ENCODE peak calls at places on chromosomes 13 and 19, in nine cellular contexts. One of them, this sample, is unnamed.

GRCh38 chr19:4676955-4677731 is 7.0 kb upstream of the MYDGF start:
- DNase-seq in CD8-positive, alpha-beta T cell: no peak
- DNase-seq in AG04450: no peak
- DNase-seq in heart right ventricle: no peak
- DNase-seq in upper lobe of right lung: no peak
- DNase-seq in IMR-90: peak
- DNase-seq in HL-60: peak
- DNase-seq in tibial artery: no peak
- DNase-seq in CD4-positive, alpha-beta memory T cell: peak
- DNase-seq in this sample: peak

GRCh38 chr13:27362064-27362751 is 62.2 kb upstream of the GTF3A start:
- DNase-seq in IMR-90: peak
- DNase-seq in AG04450: peak
- DNase-seq in HL-60: peak
- DNase-seq in heart right ventricle: peak
- DNase-seq in tibial artery: peak
- DNase-seq in upper lobe of right lung: peak
- DNase-seq in CD8-positive, alpha-beta T cell: peak
- DNase-seq in CD4-positive, alpha-beta memory T cell: peak
- DNase-seq in this sample: peak

GRCh38 chr13:29507356-29507755 is 88.1 kb downstream of the SLC7A1 start:
- DNase-seq in upper lobe of right lung: peak
- DNase-seq in CD4-positive, alpha-beta memory T cell: no peak
- DNase-seq in AG04450: no peak
- DNase-seq in IMR-90: no peak
- DNase-seq in heart right ventricle: no peak
- DNase-seq in tibial artery: no peak
- DNase-seq in CD8-positive, alpha-beta T cell: no peak
- DNase-seq in HL-60: no peak
- DNase-seq in this sample: peak

GRCh38 chr19:5805465-5806132 is 732 bp downstream of the NRTN start:
- DNase-seq in HL-60: peak
- DNase-seq in CD8-positive, alpha-beta T cell: no peak
- DNase-seq in heart right ventricle: peak
- DNase-seq in upper lobe of right lung: peak
- DNase-seq in tibial artery: no peak
- DNase-seq in AG04450: no peak
- DNase-seq in CD4-positive, alpha-beta memory T cell: peak
- DNase-seq in IMR-90: peak
- DNase-seq in this sample: peak

GRCh38 chr13:40388617-40389016 is 277.8 kb downstream of the FOXO1 start:
- DNase-seq in CD8-positive, alpha-beta T cell: peak
- DNase-seq in upper lobe of right lung: no peak
- DNase-seq in AG04450: no peak
- DNase-seq in HL-60: no peak
- DNase-seq in CD4-positive, alpha-beta memory T cell: peak
- DNase-seq in heart right ventricle: no peak
- DNase-seq in IMR-90: peak
- DNase-seq in tibial artery: no peak
- DNase-seq in this sample: peak

GRCh38 chr19:11020982-11021759 is 60.3 kb downstream of the SMARCA4 start:
- DNase-seq in CD4-positive, alpha-beta memory T cell: no peak
- DNase-seq in IMR-90: no peak
- DNase-seq in CD8-positive, alpha-beta T cell: no peak
- DNase-seq in heart right ventricle: no peak
- DNase-seq in AG04450: no peak
- DNase-seq in HL-60: no peak
- DNase-seq in upper lobe of right lung: no peak
- DNase-seq in tibial artery: peak
- DNase-seq in this sample: no peak

GRCh38 chr19:33110201-33110910 is 21.6 kb upstream of the WDR88 start:
- DNase-seq in HL-60: no peak
- DNase-seq in IMR-90: peak
- DNase-seq in upper lobe of right lung: no peak
- DNase-seq in heart right ventricle: no peak
- DNase-seq in tibial artery: no peak
- DNase-seq in CD4-positive, alpha-beta memory T cell: no peak
- DNase-seq in CD8-positive, alpha-beta T cell: no peak
- DNase-seq in AG04450: peak
- DNase-seq in this sample: no peak

GRCh38 chr13:97125051-97125809 is 96.9 kb upstream of the MBNL2 start:
- DNase-seq in tibial artery: no peak
- DNase-seq in CD8-positive, alpha-beta T cell: no peak
- DNase-seq in heart right ventricle: no peak
- DNase-seq in upper lobe of right lung: no peak
- DNase-seq in CD4-positive, alpha-beta memory T cell: no peak
- DNase-seq in HL-60: no peak
- DNase-seq in IMR-90: peak
- DNase-seq in AG04450: no peak
- DNase-seq in this sample: peak

GRCh38 chr19:53182202-53182601 is 11.0 kb downstream of the ZNF665 start:
- DNase-seq in upper lobe of right lung: no peak
- DNase-seq in CD8-positive, alpha-beta T cell: no peak
- DNase-seq in HL-60: no peak
- DNase-seq in AG04450: no peak
- DNase-seq in IMR-90: peak
- DNase-seq in heart right ventricle: no peak
- DNase-seq in CD4-positive, alpha-beta memory T cell: no peak
- DNase-seq in tibial artery: no peak
- DNase-seq in this sample: no peak

GRCh38 chr13:95438297-95438696 is 114.2 kb upstream of the CLDN10 start:
- DNase-seq in CD4-positive, alpha-beta memory T cell: no peak
- DNase-seq in AG04450: no peak
- DNase-seq in HL-60: no peak
- DNase-seq in heart right ventricle: no peak
- DNase-seq in tibial artery: no peak
- DNase-seq in CD8-positive, alpha-beta T cell: no peak
- DNase-seq in upper lobe of right lung: no peak
- DNase-seq in IMR-90: no peak
- DNase-seq in this sample: no peak

GRCh38 chr13:44810067-44810840 is 179.0 kb downstream of the NUFIP1 start:
- DNase-seq in CD8-positive, alpha-beta T cell: no peak
- DNase-seq in heart right ventricle: no peak
- DNase-seq in upper lobe of right lung: no peak
- DNase-seq in tibial artery: no peak
- DNase-seq in CD4-positive, alpha-beta memory T cell: no peak
- DNase-seq in AG04450: no peak
- DNase-seq in IMR-90: no peak
- DNase-seq in HL-60: no peak
- DNase-seq in this sample: peak

DNA sequence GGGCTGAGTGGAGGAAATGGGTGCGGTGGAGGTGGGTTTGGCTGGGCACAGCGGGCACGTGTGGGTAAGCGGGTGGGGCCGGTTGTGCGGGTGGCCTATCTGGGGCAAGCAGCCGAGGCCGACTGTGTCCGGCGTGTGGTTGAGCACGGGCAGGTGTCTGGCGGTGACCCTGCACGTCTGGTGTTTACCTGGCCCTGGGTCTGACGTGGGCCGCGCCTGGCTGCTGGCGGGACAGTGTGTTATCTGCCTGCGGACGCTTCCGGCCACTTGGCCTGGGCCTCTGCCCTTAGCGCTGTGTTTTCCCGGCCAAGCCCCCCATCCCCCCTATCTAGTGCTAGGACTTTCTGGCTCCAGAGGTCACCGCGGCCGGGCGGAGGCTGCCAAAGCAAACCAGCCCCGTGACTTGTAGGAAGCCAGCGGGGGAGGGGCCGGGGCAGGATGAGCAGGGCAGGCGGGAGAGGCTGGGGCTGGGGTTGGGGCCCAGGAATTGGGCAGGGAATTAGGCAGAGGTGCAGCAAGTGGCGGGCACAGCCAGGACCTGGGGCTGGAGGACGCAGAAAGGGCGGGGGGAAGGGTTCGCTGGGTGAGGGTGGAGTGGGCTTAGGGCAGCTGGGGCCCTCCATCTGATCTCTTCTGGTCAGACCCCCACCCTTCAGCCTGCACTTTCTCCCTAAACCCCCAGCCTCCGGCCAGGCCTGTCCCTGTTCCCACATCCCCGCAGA is 534 bp upstream of the HPN start:
- DNase-seq in HL-60: no peak
- DNase-seq in heart right ventricle: peak
- DNase-seq in CD4-positive, alpha-beta memory T cell: peak
- DNase-seq in CD8-positive, alpha-beta T cell: no peak
- DNase-seq in AG04450: no peak
- DNase-seq in IMR-90: no peak
- DNase-seq in tibial artery: peak
- DNase-seq in upper lobe of right lung: peak
- DNase-seq in this sample: no peak
- H3K27ac ChIP-seq in HL-60: no peak
- H3K27ac ChIP-seq in heart right ventricle: peak
- H3K27ac ChIP-seq in CD4-positive, alpha-beta memory T cell: no peak
- H3K27ac ChIP-seq in CD8-positive, alpha-beta T cell: no peak
- H3K27ac ChIP-seq in AG04450: no peak
- H3K27ac ChIP-seq in IMR-90: no peak
- H3K27ac ChIP-seq in tibial artery: no peak
- H3K27ac ChIP-seq in upper lobe of right lung: peak
- H3K27ac ChIP-seq in this sample: no peak

GRCh38 chr13:51396352-51396751 is 56.5 kb downstream of the INTS6 start:
- DNase-seq in CD8-positive, alpha-beta T cell: no peak
- DNase-seq in HL-60: peak
- DNase-seq in tibial artery: no peak
- DNase-seq in CD4-positive, alpha-beta memory T cell: no peak
- DNase-seq in AG04450: no peak
- DNase-seq in upper lobe of right lung: no peak
- DNase-seq in heart right ventricle: no peak
- DNase-seq in IMR-90: peak
- DNase-seq in this sample: no peak
- H3K27ac ChIP-seq in CD8-positive, alpha-beta T cell: no peak
- H3K27ac ChIP-seq in HL-60: no peak
- H3K27ac ChIP-seq in tibial artery: peak
- H3K27ac ChIP-seq in CD4-positive, alpha-beta memory T cell: no peak
- H3K27ac ChIP-seq in AG04450: no peak
- H3K27ac ChIP-seq in upper lobe of right lung: no peak
- H3K27ac ChIP-seq in heart right ventricle: no peak
- H3K27ac ChIP-seq in IMR-90: no peak
- H3K27ac ChIP-seq in this sample: no peak

DNA sequence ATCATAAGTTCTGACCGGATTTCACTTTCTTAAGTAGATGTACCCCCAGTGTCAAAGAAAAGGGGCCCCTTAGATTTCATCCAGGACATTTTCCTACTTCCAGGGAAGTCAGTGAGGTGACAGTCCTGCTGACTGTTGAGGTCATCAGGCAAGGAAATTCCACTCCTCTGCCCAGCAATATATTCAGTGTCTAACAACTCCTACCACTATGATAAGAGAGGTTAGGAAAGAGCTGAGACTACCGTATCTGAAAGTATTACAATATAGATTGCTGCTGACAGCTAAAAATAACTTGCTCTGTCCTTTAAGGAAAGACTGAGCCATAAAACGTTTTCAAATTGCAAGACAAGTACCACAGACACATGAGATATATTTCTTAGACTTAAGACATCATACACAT is 325.1 kb downstream of the EFNB2 start:
- DNase-seq in heart right ventricle: no peak
- DNase-seq in AG04450: no peak
- DNase-seq in HL-60: no peak
- DNase-seq in upper lobe of right lung: no peak
- DNase-seq in IMR-90: peak
- DNase-seq in CD4-positive, alpha-beta memory T cell: no peak
- DNase-seq in CD8-positive, alpha-beta T cell: no peak
- DNase-seq in tibial artery: no peak
- DNase-seq in this sample: no peak
- H3K27ac ChIP-seq in heart right ventricle: no peak
- H3K27ac ChIP-seq in AG04450: no peak
- H3K27ac ChIP-seq in HL-60: no peak
- H3K27ac ChIP-seq in upper lobe of right lung: no peak
- H3K27ac ChIP-seq in IMR-90: no peak
- H3K27ac ChIP-seq in CD4-positive, alpha-beta memory T cell: no peak
- H3K27ac ChIP-seq in CD8-positive, alpha-beta T cell: no peak
- H3K27ac ChIP-seq in tibial artery: no peak
- H3K27ac ChIP-seq in this sample: no peak

DNA sequence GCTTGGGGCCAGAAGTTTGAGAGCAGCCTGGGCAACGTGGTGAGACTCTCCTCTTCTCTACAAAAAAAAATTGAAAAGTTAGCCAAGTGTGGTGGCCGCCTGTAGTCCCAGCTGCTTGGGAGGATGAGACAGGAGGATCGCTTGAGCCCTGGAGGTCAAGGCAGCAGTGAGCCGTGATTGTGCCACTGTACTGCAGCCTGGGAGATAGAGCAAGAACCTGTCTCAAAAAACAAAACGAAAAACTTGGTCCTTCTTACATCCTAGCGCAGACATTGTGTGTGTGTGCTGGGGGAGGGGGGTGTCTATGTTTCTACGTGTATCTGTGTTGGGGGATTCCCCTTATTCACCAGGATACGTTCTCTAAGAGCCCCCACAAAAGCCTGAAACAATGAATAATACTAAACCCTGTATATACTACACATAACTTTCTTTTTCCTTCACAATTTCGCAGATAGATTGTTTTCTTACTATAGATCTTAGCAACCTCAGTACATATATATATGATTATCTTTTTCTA is 7.9 kb downstream of the AXL start:
- DNase-seq in HL-60: no peak
- DNase-seq in CD8-positive, alpha-beta T cell: no peak
- DNase-seq in CD4-positive, alpha-beta memory T cell: no peak
- DNase-seq in heart right ventricle: no peak
- DNase-seq in IMR-90: no peak
- DNase-seq in upper lobe of right lung: no peak
- DNase-seq in AG04450: no peak
- DNase-seq in tibial artery: no peak
- DNase-seq in this sample: no peak
- H3K27ac ChIP-seq in HL-60: no peak
- H3K27ac ChIP-seq in CD8-positive, alpha-beta T cell: no peak
- H3K27ac ChIP-seq in CD4-positive, alpha-beta memory T cell: no peak
- H3K27ac ChIP-seq in heart right ventricle: peak
- H3K27ac ChIP-seq in IMR-90: peak
- H3K27ac ChIP-seq in upper lobe of right lung: peak
- H3K27ac ChIP-seq in AG04450: peak
- H3K27ac ChIP-seq in tibial artery: peak
- H3K27ac ChIP-seq in this sample: peak

DNA sequence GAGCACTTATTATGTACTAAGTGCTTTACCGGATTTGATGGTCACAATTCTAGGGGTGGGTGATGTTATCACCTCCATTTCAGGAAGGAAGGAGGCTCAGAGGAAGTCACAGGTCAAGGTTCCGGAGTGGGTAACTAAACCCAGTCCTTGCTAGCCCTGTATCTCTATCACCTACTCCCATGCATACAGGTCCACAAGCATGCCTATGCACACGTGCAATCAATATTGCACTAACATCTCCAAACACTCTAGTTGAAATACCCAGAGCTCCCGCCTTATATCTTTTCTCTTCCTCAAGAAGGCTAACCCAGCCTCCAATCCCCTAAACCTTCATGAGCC is 17.8 kb upstream of the FOSB start:
- DNase-seq in heart right ventricle: no peak
- DNase-seq in CD4-positive, alpha-beta memory T cell: peak
- DNase-seq in HL-60: no peak
- DNase-seq in tibial artery: no peak
- DNase-seq in IMR-90: no peak
- DNase-seq in upper lobe of right lung: no peak
- DNase-seq in CD8-positive, alpha-beta T cell: no peak
- DNase-seq in AG04450: no peak
- DNase-seq in this sample: no peak
- H3K27ac ChIP-seq in heart right ventricle: peak
- H3K27ac ChIP-seq in CD4-positive, alpha-beta memory T cell: peak
- H3K27ac ChIP-seq in HL-60: peak
- H3K27ac ChIP-seq in tibial artery: peak
- H3K27ac ChIP-seq in IMR-90: no peak
- H3K27ac ChIP-seq in upper lobe of right lung: peak
- H3K27ac ChIP-seq in CD8-positive, alpha-beta T cell: peak
- H3K27ac ChIP-seq in AG04450: peak
- H3K27ac ChIP-seq in this sample: no peak

GRCh38 chr19:13079542-13079986 is 23.1 kb downstream of the LYL1 start:
- DNase-seq in upper lobe of right lung: peak
- DNase-seq in tibial artery: no peak
- DNase-seq in heart right ventricle: peak
- DNase-seq in CD8-positive, alpha-beta T cell: no peak
- DNase-seq in CD4-positive, alpha-beta memory T cell: no peak
- DNase-seq in AG04450: no peak
- DNase-seq in IMR-90: peak
- DNase-seq in HL-60: peak
- DNase-seq in this sample: peak
- H3K27ac ChIP-seq in upper lobe of right lung: peak
- H3K27ac ChIP-seq in tibial artery: peak
- H3K27ac ChIP-seq in heart right ventricle: peak
- H3K27ac ChIP-seq in CD8-positive, alpha-beta T cell: no peak
- H3K27ac ChIP-seq in CD4-positive, alpha-beta memory T cell: no peak
- H3K27ac ChIP-seq in AG04450: peak
- H3K27ac ChIP-seq in IMR-90: peak
- H3K27ac ChIP-seq in HL-60: peak
- H3K27ac ChIP-seq in this sample: no peak

This sample was measured in SJCRH30.